ENCODE peak calls at places on chromosome 4, in seven cellular contexts. One of them, this sample, is unnamed.

GRCh38 chr4:129415001-129415400 is 319.0 kb downstream of the C4orf33 start:
- DNase-seq in tibial nerve: no peak
- DNase-seq in fibroblast of mammary gland: no peak
- DNase-seq in right atrium auricular region: no peak
- DNase-seq in cardiac fibroblast: no peak
- DNase-seq in HFF-Myc: no peak
- DNase-seq in OCI-LY7: no peak
- DNase-seq in this sample: no peak

GRCh38 chr4:119894650-119895208 is 171.9 kb downstream of the MAD2L1 start:
- DNase-seq in tibial nerve: no peak
- DNase-seq in fibroblast of mammary gland: no peak
- DNase-seq in right atrium auricular region: no peak
- DNase-seq in cardiac fibroblast: no peak
- DNase-seq in HFF-Myc: no peak
- DNase-seq in OCI-LY7: no peak
- DNase-seq in this sample: no peak

GRCh38 chr4:99300934-99301333 is 10.1 kb upstream of the ADH1A start:
- DNase-seq in tibial nerve: peak; percentile 94
- DNase-seq in fibroblast of mammary gland: peak; percentile 98
- DNase-seq in right atrium auricular region: peak; percentile 94
- DNase-seq in cardiac fibroblast: peak; percentile 99
- DNase-seq in HFF-Myc: peak; percentile 91
- DNase-seq in OCI-LY7: no peak
- DNase-seq in this sample: no peak

GRCh38 chr4:136383126-136383525 is 1149.2 kb downstream of the PCDH18 start:
- DNase-seq in tibial nerve: no peak
- DNase-seq in fibroblast of mammary gland: peak; percentile 0
- DNase-seq in right atrium auricular region: no peak
- DNase-seq in cardiac fibroblast: peak; percentile 20
- DNase-seq in HFF-Myc: no peak
- DNase-seq in OCI-LY7: no peak
- DNase-seq in this sample: no peak

GRCh38 chr4:95158626-95159025 is 390.1 kb downstream of the UNC5C start:
- DNase-seq in tibial nerve: no peak
- DNase-seq in fibroblast of mammary gland: no peak
- DNase-seq in right atrium auricular region: no peak
- DNase-seq in cardiac fibroblast: no peak
- DNase-seq in HFF-Myc: no peak
- DNase-seq in OCI-LY7: no peak
- DNase-seq in this sample: no peak

GRCh38 chr4:182346250-182346649 is 103.0 kb downstream of the TENM3 start:
- DNase-seq in tibial nerve: no peak
- DNase-seq in fibroblast of mammary gland: no peak
- DNase-seq in right atrium auricular region: no peak
- DNase-seq in cardiac fibroblast: no peak
- DNase-seq in HFF-Myc: no peak
- DNase-seq in OCI-LY7: no peak
- DNase-seq in this sample: no peak

GRCh38 chr4:19130836-19131235 is 1109.3 kb upstream of the LCORL start:
- DNase-seq in tibial nerve: no peak
- DNase-seq in fibroblast of mammary gland: peak; percentile 66
- DNase-seq in right atrium auricular region: no peak
- DNase-seq in cardiac fibroblast: peak; percentile 13
- DNase-seq in HFF-Myc: peak; percentile 12
- DNase-seq in OCI-LY7: no peak
- DNase-seq in this sample: no peak

GRCh38 chr4:84750260-84750955 is 167.5 kb downstream of the CDS1 start:
- DNase-seq in tibial nerve: no peak
- DNase-seq in fibroblast of mammary gland: peak; percentile 66
- DNase-seq in right atrium auricular region: no peak
- DNase-seq in cardiac fibroblast: peak; percentile 74
- DNase-seq in HFF-Myc: peak; percentile 17
- DNase-seq in OCI-LY7: peak; percentile 37
- DNase-seq in this sample: peak; percentile 5

GRCh38 chr4:80192252-80192866 is 4.9 kb upstream of the PRDM8 start:
- DNase-seq in tibial nerve: no peak
- DNase-seq in fibroblast of mammary gland: no peak
- DNase-seq in right atrium auricular region: no peak
- DNase-seq in cardiac fibroblast: no peak
- DNase-seq in HFF-Myc: no peak
- DNase-seq in OCI-LY7: no peak
- DNase-seq in this sample: no peak

GRCh38 chr4:59400334-59400733 is 1799.8 kb upstream of the ADGRL3 start:
- DNase-seq in tibial nerve: no peak
- DNase-seq in fibroblast of mammary gland: no peak
- DNase-seq in right atrium auricular region: no peak
- DNase-seq in cardiac fibroblast: no peak
- DNase-seq in HFF-Myc: no peak
- DNase-seq in OCI-LY7: no peak
- DNase-seq in this sample: no peak

GRCh38 chr4:95304898-95305297 is 243.9 kb downstream of the UNC5C start:
- DNase-seq in tibial nerve: no peak
- DNase-seq in fibroblast of mammary gland: no peak
- DNase-seq in right atrium auricular region: no peak
- DNase-seq in cardiac fibroblast: peak; percentile 66
- DNase-seq in HFF-Myc: no peak
- DNase-seq in OCI-LY7: no peak
- DNase-seq in this sample: no peak

GRCh38 chr4:37982736-37983135 is 22.5 kb downstream of the PTTG2 start:
- DNase-seq in tibial nerve: no peak
- DNase-seq in fibroblast of mammary gland: no peak
- DNase-seq in right atrium auricular region: no peak
- DNase-seq in cardiac fibroblast: no peak
- DNase-seq in HFF-Myc: no peak
- DNase-seq in OCI-LY7: no peak
- DNase-seq in this sample: no peak

GRCh38 chr4:16192067-16192466 is 34.2 kb downstream of the TAPT1 start:
- DNase-seq in tibial nerve: no peak
- DNase-seq in fibroblast of mammary gland: no peak
- DNase-seq in right atrium auricular region: no peak
- DNase-seq in cardiac fibroblast: no peak
- DNase-seq in HFF-Myc: no peak
- DNase-seq in OCI-LY7: no peak
- DNase-seq in this sample: no peak

GRCh38 chr4:16155503-16156169 is 70.6 kb downstream of the TAPT1 start:
- DNase-seq in tibial nerve: no peak
- DNase-seq in fibroblast of mammary gland: no peak
- DNase-seq in right atrium auricular region: no peak
- DNase-seq in cardiac fibroblast: no peak
- DNase-seq in HFF-Myc: no peak
- DNase-seq in OCI-LY7: no peak
- DNase-seq in this sample: no peak

GRCh38 chr4:125397226-125397625 is 82.5 kb downstream of the FAT4 start:
- DNase-seq in tibial nerve: no peak
- DNase-seq in fibroblast of mammary gland: no peak
- DNase-seq in right atrium auricular region: no peak
- DNase-seq in cardiac fibroblast: no peak
- DNase-seq in HFF-Myc: no peak
- DNase-seq in OCI-LY7: no peak
- DNase-seq in this sample: no peak

GRCh38 chr4:5689065-5689464 is 19.3 kb downstream of the EVC2 start:
- DNase-seq in tibial nerve: no peak
- DNase-seq in fibroblast of mammary gland: no peak
- DNase-seq in right atrium auricular region: no peak
- DNase-seq in cardiac fibroblast: no peak
- DNase-seq in HFF-Myc: no peak
- DNase-seq in OCI-LY7: no peak
- DNase-seq in this sample: no peak

GRCh38 chr4:109977854-109978501 is 65.3 kb downstream of the EGF start:
- DNase-seq in tibial nerve: peak; percentile 21
- DNase-seq in fibroblast of mammary gland: peak; percentile 61
- DNase-seq in right atrium auricular region: no peak
- DNase-seq in cardiac fibroblast: peak; percentile 72
- DNase-seq in HFF-Myc: no peak
- DNase-seq in OCI-LY7: peak; percentile 62
- DNase-seq in this sample: no peak

GRCh38 chr4:24042094-24042493 is 152.2 kb upstream of the PPARGC1A start:
- DNase-seq in tibial nerve: no peak
- DNase-seq in fibroblast of mammary gland: peak; percentile 96
- DNase-seq in right atrium auricular region: no peak
- DNase-seq in cardiac fibroblast: peak; percentile 91
- DNase-seq in HFF-Myc: peak; percentile 88
- DNase-seq in OCI-LY7: no peak
- DNase-seq in this sample: no peak

GRCh38 chr4:69640289-69640688 is 847 bp upstream of the UGT2A2 start:
- DNase-seq in tibial nerve: no peak
- DNase-seq in fibroblast of mammary gland: no peak
- DNase-seq in right atrium auricular region: no peak
- DNase-seq in cardiac fibroblast: peak; percentile 3
- DNase-seq in HFF-Myc: no peak
- DNase-seq in OCI-LY7: no peak
- DNase-seq in this sample: no peak

GRCh38 chr4:145618210-145618911 is 824 bp upstream of the MMAA start:
- DNase-seq in tibial nerve: peak; percentile 9
- DNase-seq in fibroblast of mammary gland: peak; percentile 23
- DNase-seq in right atrium auricular region: no peak
- DNase-seq in cardiac fibroblast: peak; percentile 27
- DNase-seq in HFF-Myc: no peak
- DNase-seq in OCI-LY7: peak; percentile 40
- DNase-seq in this sample: no peak

GRCh38 chr4:170202721-170203120 is 113.0 kb upstream of the AADAT start:
- DNase-seq in tibial nerve: no peak
- DNase-seq in fibroblast of mammary gland: no peak
- DNase-seq in right atrium auricular region: no peak
- DNase-seq in cardiac fibroblast: no peak
- DNase-seq in HFF-Myc: no peak
- DNase-seq in OCI-LY7: peak; percentile 16
- DNase-seq in this sample: no peak

GRCh38 chr4:146095867-146096266 is 79.7 kb upstream of the LSM6 start:
- DNase-seq in tibial nerve: no peak
- DNase-seq in fibroblast of mammary gland: no peak
- DNase-seq in right atrium auricular region: no peak
- DNase-seq in cardiac fibroblast: no peak
- DNase-seq in HFF-Myc: no peak
- DNase-seq in OCI-LY7: no peak
- DNase-seq in this sample: no peak

GRCh38 chr4:88008133-88008621 is 742 bp downstream of the PKD2 start:
- DNase-seq in tibial nerve: no peak
- DNase-seq in fibroblast of mammary gland: peak; percentile 49
- DNase-seq in right atrium auricular region: no peak
- DNase-seq in cardiac fibroblast: peak; percentile 58
- DNase-seq in HFF-Myc: no peak
- DNase-seq in OCI-LY7: peak; percentile 37
- DNase-seq in this sample: no peak

GRCh38 chr4:5824635-5825034 is 68.3 kb downstream of the CRMP1 start:
- DNase-seq in tibial nerve: no peak
- DNase-seq in fibroblast of mammary gland: peak; percentile 59
- DNase-seq in right atrium auricular region: no peak
- DNase-seq in cardiac fibroblast: peak; percentile 66
- DNase-seq in HFF-Myc: peak; percentile 16
- DNase-seq in OCI-LY7: peak; percentile 8
- DNase-seq in this sample: no peak

GRCh38 chr4:121380448-121381147 is at the start of gene QRFPR:
- DNase-seq in tibial nerve: no peak
- DNase-seq in fibroblast of mammary gland: no peak
- DNase-seq in right atrium auricular region: no peak
- DNase-seq in cardiac fibroblast: peak; percentile 10
- DNase-seq in HFF-Myc: no peak
- DNase-seq in OCI-LY7: no peak
- DNase-seq in this sample: no peak
- H3K4me3 ChIP-seq in tibial nerve: peak within 1 kb of the TSS; percentile 26
- H3K4me3 ChIP-seq in fibroblast of mammary gland: peak within 1 kb of the TSS; percentile 19
- H3K4me3 ChIP-seq in right atrium auricular region: peak within 1 kb of the TSS; percentile 57
- H3K4me3 ChIP-seq in cardiac fibroblast: peak within 1 kb of the TSS; percentile 28
- H3K4me3 ChIP-seq in HFF-Myc: peak within 1 kb of the TSS; percentile 24
- H3K4me3 ChIP-seq in OCI-LY7: no peak within 1 kb of the TSS
- H3K4me3 ChIP-seq in this sample: no peak within 1 kb of the TSS

GRCh38 chr4:162645381-162645780 is 481.6 kb upstream of the FSTL5 start:
- DNase-seq in tibial nerve: no peak
- DNase-seq in fibroblast of mammary gland: no peak
- DNase-seq in right atrium auricular region: no peak
- DNase-seq in cardiac fibroblast: peak; percentile 26
- DNase-seq in HFF-Myc: no peak
- DNase-seq in OCI-LY7: no peak
- DNase-seq in this sample: no peak
- TF ChIP-seq CTCF in tibial nerve: no peak
- TF ChIP-seq CTCF in fibroblast of mammary gland: no peak
- TF ChIP-seq CTCF in right atrium auricular region: peak; percentile 56
- TF ChIP-seq CTCF in cardiac fibroblast: no peak
- TF ChIP-seq CTCF in HFF-Myc: no peak
- TF ChIP-seq CTCF in OCI-LY7: peak; percentile 23
- TF ChIP-seq CTCF in this sample: no peak

DNA sequence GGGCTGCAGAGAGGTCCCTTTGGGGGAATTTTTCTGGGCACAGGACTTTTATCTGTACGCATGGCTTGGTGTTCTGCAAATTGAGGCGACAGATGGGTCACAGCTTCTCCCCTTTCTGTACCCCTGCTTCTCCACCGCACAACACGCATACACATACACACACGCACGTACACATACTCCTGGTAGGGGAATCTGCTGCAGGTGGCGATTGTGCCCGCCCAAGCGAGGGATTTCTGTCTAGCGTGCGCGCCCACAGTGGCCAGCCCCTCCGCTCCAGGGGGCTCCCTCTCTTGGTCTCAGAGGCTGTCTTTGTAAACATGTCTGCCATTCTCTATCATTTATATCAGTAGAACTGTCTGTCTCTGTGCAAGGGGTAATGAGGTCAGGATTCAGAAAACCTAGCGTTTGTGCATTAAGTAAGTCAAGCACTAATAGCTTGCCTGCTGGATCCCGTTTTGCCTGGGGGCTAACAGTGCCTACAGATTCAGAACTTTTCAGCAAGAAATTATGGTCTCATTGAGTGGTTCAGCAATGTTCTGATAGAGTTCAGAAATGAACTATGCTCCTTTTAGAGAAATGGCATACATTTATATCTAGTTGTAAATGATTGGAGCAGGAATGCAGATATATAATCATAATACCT is 2.2 kb downstream of the GRID2 start:
- DNase-seq in tibial nerve: no peak
- DNase-seq in fibroblast of mammary gland: no peak
- DNase-seq in right atrium auricular region: no peak
- DNase-seq in cardiac fibroblast: no peak
- DNase-seq in HFF-Myc: no peak
- DNase-seq in OCI-LY7: no peak
- DNase-seq in this sample: no peak
- H3K4me3 ChIP-seq in tibial nerve: peak overlapping the region; percentile 52
- H3K4me3 ChIP-seq in fibroblast of mammary gland: no peak overlapping the region
- H3K4me3 ChIP-seq in right atrium auricular region: peak overlapping the region; percentile 51
- H3K4me3 ChIP-seq in cardiac fibroblast: peak overlapping the region; percentile 37
- H3K4me3 ChIP-seq in HFF-Myc: no peak overlapping the region
- H3K4me3 ChIP-seq in OCI-LY7: no peak overlapping the region
- H3K4me3 ChIP-seq in this sample: no peak overlapping the region

DNA sequence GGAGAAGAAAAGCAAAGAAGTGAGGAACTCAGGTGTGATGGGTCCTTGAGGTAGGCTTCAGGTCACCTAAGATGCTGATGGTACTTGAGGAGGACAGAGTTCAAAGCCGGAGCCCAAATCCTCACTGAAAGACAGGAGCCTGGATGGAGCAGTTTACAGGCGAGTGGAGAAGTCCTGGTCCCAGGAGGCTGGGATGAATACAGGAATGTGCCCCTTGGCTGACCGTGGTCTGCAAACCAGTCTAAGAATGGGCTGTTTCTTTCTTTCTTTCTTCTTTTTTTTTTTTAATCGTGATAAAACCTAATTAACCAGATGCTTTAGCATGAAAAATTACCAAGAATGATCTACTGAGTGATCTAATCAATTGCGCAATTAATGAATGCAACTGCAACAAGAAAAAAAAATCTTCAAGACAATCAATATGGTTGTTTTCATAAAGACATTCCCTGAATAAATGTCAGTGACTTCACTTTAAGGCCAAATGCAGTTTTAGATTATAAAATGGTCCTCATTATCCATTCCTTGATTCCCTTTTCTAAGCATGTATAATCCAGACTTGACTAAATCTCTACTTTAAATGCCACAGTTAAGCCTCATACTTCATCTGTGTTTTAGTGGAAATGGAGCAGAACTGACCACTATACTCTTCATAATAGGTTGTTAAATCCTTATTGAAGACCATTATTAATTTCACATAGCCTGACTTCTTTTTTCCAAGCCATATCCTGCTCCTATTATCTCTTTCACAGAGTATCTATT is 51.5 kb upstream of the SETD7 start:
- DNase-seq in tibial nerve: no peak
- DNase-seq in fibroblast of mammary gland: peak; percentile 62
- DNase-seq in right atrium auricular region: no peak
- DNase-seq in cardiac fibroblast: no peak
- DNase-seq in HFF-Myc: no peak
- DNase-seq in OCI-LY7: no peak
- DNase-seq in this sample: no peak
- TF ChIP-seq CTCF in tibial nerve: no peak
- TF ChIP-seq CTCF in fibroblast of mammary gland: no peak
- TF ChIP-seq CTCF in right atrium auricular region: no peak
- TF ChIP-seq CTCF in cardiac fibroblast: no peak
- TF ChIP-seq CTCF in HFF-Myc: no peak
- TF ChIP-seq CTCF in OCI-LY7: no peak
- TF ChIP-seq CTCF in this sample: no peak